ENCODE peak calls at places on chromosomes 2 and 18, in eight cellular contexts. One of them, this sample, is unnamed.

GRCh38 chr18:3245853-3246635 is 1.6 kb upstream of the MYL12A start:
- DNase-seq in neural progenitor cell: peak
- DNase-seq in right atrium auricular region: peak
- DNase-seq in cardiac fibroblast: peak
- DNase-seq in right lobe of liver: peak
- DNase-seq in stomach: peak
- DNase-seq in PC-9: peak
- DNase-seq in AG04449: no peak
- DNase-seq in this sample: peak

GRCh38 chr18:23238152-23238531 is 102.9 kb downstream of the CABLES1 start:
- DNase-seq in neural progenitor cell: no peak
- DNase-seq in right atrium auricular region: peak
- DNase-seq in cardiac fibroblast: peak
- DNase-seq in right lobe of liver: no peak
- DNase-seq in stomach: peak
- DNase-seq in PC-9: no peak
- DNase-seq in AG04449: no peak
- DNase-seq in this sample: peak

GRCh38 chr2:121197369-121198091 is 87.5 kb downstream of the TFCP2L1 start:
- DNase-seq in neural progenitor cell: no peak
- DNase-seq in right atrium auricular region: peak
- DNase-seq in cardiac fibroblast: peak
- DNase-seq in right lobe of liver: peak
- DNase-seq in stomach: peak
- DNase-seq in PC-9: peak
- DNase-seq in AG04449: no peak
- DNase-seq in this sample: peak

GRCh38 chr2:46277470-46278190 is 19.6 kb upstream of the EPAS1 start:
- DNase-seq in neural progenitor cell: no peak
- DNase-seq in right atrium auricular region: no peak
- DNase-seq in cardiac fibroblast: no peak
- DNase-seq in right lobe of liver: no peak
- DNase-seq in stomach: no peak
- DNase-seq in PC-9: peak
- DNase-seq in AG04449: no peak
- DNase-seq in this sample: no peak

GRCh38 chr2:240840435-240841060 is 20.5 kb upstream of the KIF1A start:
- DNase-seq in neural progenitor cell: peak
- DNase-seq in right atrium auricular region: no peak
- DNase-seq in cardiac fibroblast: peak
- DNase-seq in right lobe of liver: no peak
- DNase-seq in stomach: peak
- DNase-seq in PC-9: peak
- DNase-seq in AG04449: no peak
- DNase-seq in this sample: peak

GRCh38 chr2:217790681-217791392 is 212.0 kb downstream of the TNS1 start:
- DNase-seq in neural progenitor cell: no peak
- DNase-seq in right atrium auricular region: no peak
- DNase-seq in cardiac fibroblast: peak
- DNase-seq in right lobe of liver: no peak
- DNase-seq in stomach: peak
- DNase-seq in PC-9: no peak
- DNase-seq in AG04449: peak
- DNase-seq in this sample: peak

GRCh38 chr18:79385749-79386341 is 9.9 kb upstream of the NFATC1 start:
- DNase-seq in neural progenitor cell: no peak
- DNase-seq in right atrium auricular region: no peak
- DNase-seq in cardiac fibroblast: no peak
- DNase-seq in right lobe of liver: no peak
- DNase-seq in stomach: no peak
- DNase-seq in PC-9: no peak
- DNase-seq in AG04449: no peak
- DNase-seq in this sample: no peak

GRCh38 chr2:224754129-224754528 is 38.0 kb upstream of the CCDC195 start:
- DNase-seq in neural progenitor cell: no peak
- DNase-seq in right atrium auricular region: peak
- DNase-seq in cardiac fibroblast: peak
- DNase-seq in right lobe of liver: no peak
- DNase-seq in stomach: no peak
- DNase-seq in PC-9: no peak
- DNase-seq in AG04449: peak
- DNase-seq in this sample: peak

GRCh38 chr2:238203973-238204683 is 633 bp upstream of the ILKAP start:
- DNase-seq in neural progenitor cell: no peak
- DNase-seq in right atrium auricular region: no peak
- DNase-seq in cardiac fibroblast: no peak
- DNase-seq in right lobe of liver: no peak
- DNase-seq in stomach: no peak
- DNase-seq in PC-9: no peak
- DNase-seq in AG04449: no peak
- DNase-seq in this sample: no peak

GRCh38 chr2:148658807-148659722 is 14.5 kb downstream of the EPC2 start:
- DNase-seq in neural progenitor cell: no peak
- DNase-seq in right atrium auricular region: no peak
- DNase-seq in cardiac fibroblast: peak
- DNase-seq in right lobe of liver: no peak
- DNase-seq in stomach: no peak
- DNase-seq in PC-9: no peak
- DNase-seq in AG04449: no peak
- DNase-seq in this sample: peak

GRCh38 chr2:203446071-203446481 is 89.0 kb downstream of the RAPH1 start:
- DNase-seq in neural progenitor cell: no peak
- DNase-seq in right atrium auricular region: no peak
- DNase-seq in cardiac fibroblast: peak
- DNase-seq in right lobe of liver: no peak
- DNase-seq in stomach: no peak
- DNase-seq in PC-9: no peak
- DNase-seq in AG04449: no peak
- DNase-seq in this sample: peak

GRCh38 chr2:61758991-61759390 is 94.9 kb downstream of the FAM161A start:
- DNase-seq in neural progenitor cell: no peak
- DNase-seq in right atrium auricular region: no peak
- DNase-seq in cardiac fibroblast: peak
- DNase-seq in right lobe of liver: no peak
- DNase-seq in stomach: no peak
- DNase-seq in PC-9: no peak
- DNase-seq in AG04449: no peak
- DNase-seq in this sample: peak

GRCh38 chr2:205580591-205580990 is 101.7 kb upstream of the NRP2 start:
- DNase-seq in neural progenitor cell: no peak
- DNase-seq in right atrium auricular region: no peak
- DNase-seq in cardiac fibroblast: peak
- DNase-seq in right lobe of liver: no peak
- DNase-seq in stomach: no peak
- DNase-seq in PC-9: no peak
- DNase-seq in AG04449: no peak
- DNase-seq in this sample: peak

GRCh38 chr2:186575302-186575701 is 14.6 kb upstream of the ITGAV start:
- DNase-seq in neural progenitor cell: no peak
- DNase-seq in right atrium auricular region: no peak
- DNase-seq in cardiac fibroblast: peak
- DNase-seq in right lobe of liver: no peak
- DNase-seq in stomach: no peak
- DNase-seq in PC-9: peak
- DNase-seq in AG04449: peak
- DNase-seq in this sample: peak

GRCh38 chr2:117771969-117772630 is 42.4 kb upstream of the DDX18 start:
- DNase-seq in neural progenitor cell: peak
- DNase-seq in right atrium auricular region: no peak
- DNase-seq in cardiac fibroblast: peak
- DNase-seq in right lobe of liver: no peak
- DNase-seq in stomach: no peak
- DNase-seq in PC-9: no peak
- DNase-seq in AG04449: no peak
- DNase-seq in this sample: peak

GRCh38 chr2:1769703-1770422 is 25.5 kb upstream of the PXDN start:
- DNase-seq in neural progenitor cell: peak
- DNase-seq in right atrium auricular region: no peak
- DNase-seq in cardiac fibroblast: peak
- DNase-seq in right lobe of liver: no peak
- DNase-seq in stomach: peak
- DNase-seq in PC-9: peak
- DNase-seq in AG04449: no peak
- DNase-seq in this sample: peak

GRCh38 chr2:216215991-216216390 is 106.8 kb downstream of the XRCC5 start:
- DNase-seq in neural progenitor cell: peak
- DNase-seq in right atrium auricular region: no peak
- DNase-seq in cardiac fibroblast: peak
- DNase-seq in right lobe of liver: no peak
- DNase-seq in stomach: no peak
- DNase-seq in PC-9: no peak
- DNase-seq in AG04449: no peak
- DNase-seq in this sample: peak

GRCh38 chr2:235968616-235969324 is 199.4 kb downstream of the GBX2 start:
- DNase-seq in neural progenitor cell: no peak
- DNase-seq in right atrium auricular region: no peak
- DNase-seq in cardiac fibroblast: no peak
- DNase-seq in right lobe of liver: no peak
- DNase-seq in stomach: no peak
- DNase-seq in PC-9: no peak
- DNase-seq in AG04449: no peak
- DNase-seq in this sample: no peak

GRCh38 chr2:68912732-68913131 is 40.0 kb downstream of the GKN2 start:
- DNase-seq in neural progenitor cell: no peak
- DNase-seq in right atrium auricular region: no peak
- DNase-seq in cardiac fibroblast: no peak
- DNase-seq in right lobe of liver: no peak
- DNase-seq in stomach: no peak
- DNase-seq in PC-9: no peak
- DNase-seq in AG04449: no peak
- DNase-seq in this sample: no peak

GRCh38 chr2:30193104-30193681 is 38.1 kb upstream of the LBH start:
- DNase-seq in neural progenitor cell: no peak
- DNase-seq in right atrium auricular region: no peak
- DNase-seq in cardiac fibroblast: no peak
- DNase-seq in right lobe of liver: no peak
- DNase-seq in stomach: peak
- DNase-seq in PC-9: no peak
- DNase-seq in AG04449: no peak
- DNase-seq in this sample: no peak

DNA sequence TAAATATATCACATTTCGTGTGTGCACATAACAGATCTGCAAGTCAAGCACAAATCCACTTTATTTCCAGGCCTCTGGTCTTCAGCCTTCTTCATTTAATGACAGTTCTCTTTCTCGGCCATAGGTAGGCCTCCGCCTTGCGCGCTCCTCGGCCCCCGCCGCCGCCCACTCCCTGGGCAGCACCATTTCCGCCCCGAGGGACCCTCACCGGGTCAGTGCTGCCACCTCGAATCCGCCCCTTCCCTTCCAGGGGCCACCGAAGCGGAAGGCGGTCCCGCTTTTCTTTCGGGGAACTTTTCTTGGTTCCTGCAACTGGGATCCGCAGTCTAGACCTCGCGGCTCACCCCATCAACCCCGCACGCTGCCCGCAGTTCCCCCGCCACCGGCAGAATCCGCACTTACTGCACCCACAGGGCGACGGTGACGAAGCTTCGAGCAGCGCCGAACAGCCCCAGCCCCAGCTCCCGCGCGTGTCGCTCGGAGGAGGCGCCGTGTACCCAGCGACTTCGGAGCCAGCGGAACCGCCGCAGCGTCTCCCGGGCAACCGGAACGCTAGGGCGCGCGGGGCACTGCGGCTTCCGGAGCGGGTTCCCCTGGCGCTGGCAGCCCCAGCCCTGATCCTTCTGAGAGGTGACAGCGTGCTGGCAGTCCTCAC is at the start of gene CDKL4:
- DNase-seq in neural progenitor cell: no peak
- DNase-seq in right atrium auricular region: no peak
- DNase-seq in cardiac fibroblast: no peak
- DNase-seq in right lobe of liver: peak
- DNase-seq in stomach: no peak
- DNase-seq in PC-9: no peak
- DNase-seq in AG04449: no peak
- DNase-seq in this sample: no peak
- H3K4me3 ChIP-seq in neural progenitor cell: no peak
- H3K4me3 ChIP-seq in right atrium auricular region: peak
- H3K4me3 ChIP-seq in cardiac fibroblast: peak
- H3K4me3 ChIP-seq in right lobe of liver: no peak
- H3K4me3 ChIP-seq in stomach: peak
- H3K4me3 ChIP-seq in PC-9: no peak
- H3K4me3 ChIP-seq in AG04449: peak
- H3K4me3 ChIP-seq in this sample: peak

GRCh38 chr2:167333245-167333644 is 445.0 kb downstream of the XIRP2 start:
- DNase-seq in neural progenitor cell: peak
- DNase-seq in right atrium auricular region: no peak
- DNase-seq in cardiac fibroblast: peak
- DNase-seq in right lobe of liver: no peak
- DNase-seq in stomach: no peak
- DNase-seq in PC-9: no peak
- DNase-seq in AG04449: no peak
- DNase-seq in this sample: peak
- TF ChIP-seq CTCF in neural progenitor cell: peak
- TF ChIP-seq CTCF in right atrium auricular region: no peak
- TF ChIP-seq CTCF in cardiac fibroblast: no peak
- TF ChIP-seq CTCF in right lobe of liver: no peak
- TF ChIP-seq CTCF in stomach: no peak
- TF ChIP-seq CTCF in PC-9: no peak
- TF ChIP-seq CTCF in AG04449: no peak
- TF ChIP-seq CTCF in this sample: peak

DNA sequence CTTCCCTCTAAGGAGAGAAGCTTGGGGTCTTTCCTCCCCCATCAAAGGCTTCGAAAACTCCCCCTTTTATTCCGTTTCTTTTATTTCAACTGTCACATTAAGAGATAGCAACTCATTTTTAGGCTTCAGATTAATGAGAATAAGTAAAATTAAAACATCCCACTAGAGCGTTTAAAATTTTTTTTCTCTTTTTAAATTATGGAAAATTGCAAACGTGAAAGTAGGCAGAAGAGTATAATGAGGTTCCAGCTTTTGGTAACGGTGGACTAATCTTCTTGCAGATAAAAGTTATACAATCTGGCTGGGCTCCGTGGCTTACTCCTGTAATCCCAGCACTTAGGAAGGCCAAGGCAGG is 21.9 kb upstream of the RMP24 start:
- DNase-seq in neural progenitor cell: no peak
- DNase-seq in right atrium auricular region: no peak
- DNase-seq in cardiac fibroblast: no peak
- DNase-seq in right lobe of liver: no peak
- DNase-seq in stomach: no peak
- DNase-seq in PC-9: no peak
- DNase-seq in AG04449: no peak
- DNase-seq in this sample: no peak
- H3K4me3 ChIP-seq in neural progenitor cell: peak
- H3K4me3 ChIP-seq in right atrium auricular region: no peak
- H3K4me3 ChIP-seq in cardiac fibroblast: no peak
- H3K4me3 ChIP-seq in right lobe of liver: no peak
- H3K4me3 ChIP-seq in stomach: peak
- H3K4me3 ChIP-seq in PC-9: peak
- H3K4me3 ChIP-seq in AG04449: no peak
- H3K4me3 ChIP-seq in this sample: no peak

DNA sequence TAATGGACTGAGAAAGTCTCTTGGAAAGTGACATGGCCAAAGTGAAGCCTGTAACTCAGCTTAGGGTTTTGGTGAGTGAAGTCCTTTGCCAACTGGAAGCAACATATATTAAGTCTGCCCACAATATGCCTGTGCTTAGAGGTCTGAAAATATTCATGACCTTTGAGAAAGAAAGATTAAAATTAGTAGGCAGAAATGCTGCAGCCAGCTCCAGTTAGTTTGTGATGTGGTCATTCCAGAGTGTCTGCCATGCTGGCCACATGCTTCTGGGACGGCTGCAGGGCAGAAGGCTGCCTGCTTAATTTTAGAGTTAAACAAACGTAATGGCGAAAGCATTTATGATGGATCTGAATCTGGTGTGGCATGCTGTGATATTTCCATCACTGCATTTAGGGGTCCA is 95.4 kb downstream of the FHOD3 start:
- DNase-seq in neural progenitor cell: no peak
- DNase-seq in right atrium auricular region: no peak
- DNase-seq in cardiac fibroblast: no peak
- DNase-seq in right lobe of liver: no peak
- DNase-seq in stomach: no peak
- DNase-seq in PC-9: no peak
- DNase-seq in AG04449: no peak
- DNase-seq in this sample: no peak
- TF ChIP-seq CTCF in neural progenitor cell: no peak
- TF ChIP-seq CTCF in right atrium auricular region: no peak
- TF ChIP-seq CTCF in cardiac fibroblast: no peak
- TF ChIP-seq CTCF in right lobe of liver: no peak
- TF ChIP-seq CTCF in stomach: no peak
- TF ChIP-seq CTCF in PC-9: no peak
- TF ChIP-seq CTCF in AG04449: no peak
- TF ChIP-seq CTCF in this sample: no peak